ENCODE peak calls at places on chromosomes 11 and 22, in four cellular contexts. I, Q, P and G are unnamed samples.

GRCh38 chr22:45320326-45320976 is 10.7 kb downstream of the FAM118A start:
- DNase-seq in I (no peak), Q (no peak), P (no peak), G (no peak)

GRCh38 chr22:32901925-32902324 is 100.4 kb downstream of the TIMP3 start:
- DNase-seq in I (no peak), Q (no peak), P (no peak), G (no peak)

GRCh38 chr11:35683728-35684339 is 21.3 kb downstream of the TRIM44 start:
- DNase-seq in I (no peak), Q (no peak), P (no peak), G (no peak)

GRCh38 chr11:129536338-129536737 is 160.7 kb downstream of the BARX2 start:
- DNase-seq in I (no peak), Q (no peak), P (no peak), G (no peak)

GRCh38 chr11:86101941-86102407 is 33.1 kb upstream of the PICALM start:
- DNase-seq in I (no peak), Q (no peak), P (no peak), G (no peak)

GRCh38 chr11:57514538-57515331 is 767 bp downstream of the SLC43A1 start:
- DNase-seq in I (peak), Q (peak), P (peak), G (peak)

GRCh38 chr11:64254326-64254725 is 3.0 kb downstream of the PLCB3 start:
- DNase-seq in I (no peak), Q (no peak), P (no peak), G (no peak)

GRCh38 chr22:36745301-36745995 is 30.5 kb downstream of the IFT27 start:
- DNase-seq in I (no peak), Q (no peak), P (peak), G (no peak)

GRCh38 chr11:10514210-10514609 is 26.8 kb downstream of the RNF141 start:
- DNase-seq in I (no peak), Q (no peak), P (no peak), G (no peak)

GRCh38 chr22:43849731-43850130 is 12.6 kb downstream of the SULT4A1 start:
- DNase-seq in I (no peak), Q (no peak), P (no peak), G (no peak)

GRCh38 chr22:24417901-24418641 is 9.3 kb upstream of the ADORA2A start:
- DNase-seq in I (no peak), Q (no peak), P (no peak), G (no peak)

GRCh38 chr22:45490836-45491235 is 11.8 kb upstream of the FBLN1 start:
- DNase-seq in I (no peak), Q (no peak), P (no peak), G (no peak)

GRCh38 chr11:66289548-66290331 is 797 bp upstream of the YIF1A start:
- DNase-seq in I (peak), Q (peak), P (peak), G (no peak)

GRCh38 chr11:2360081-2360642 is 16.9 kb upstream of the CD81 start:
- DNase-seq in I (no peak), Q (no peak), P (no peak), G (no peak)

GRCh38 chr11:60182546-60183330 is at the start of gene MS4A6A:
- DNase-seq in I (no peak), Q (no peak), P (no peak), G (no peak)

GRCh38 chr11:111918390-111919256 is at the start of gene C11orf52:
- DNase-seq in I (peak), Q (peak), P (peak), G (peak)

GRCh38 chr11:128732471-128733277 is 38.8 kb downstream of the FLI1 start:
- DNase-seq in I (no peak), Q (no peak), P (no peak), G (no peak)

GRCh38 chr11:2410616-2411015 is 10.1 kb downstream of the TSSC4 start:
- DNase-seq in I (no peak), Q (no peak), P (no peak), G (no peak)

GRCh38 chr11:76234704-76235232 is 28.5 kb upstream of the WNT11 start:
- DNase-seq in I (peak), Q (no peak), P (no peak), G (no peak)

GRCh38 chr11:37804666-37805065 is 1206.6 kb upstream of the RAG2 start:
- DNase-seq in I (no peak), Q (no peak), P (no peak), G (no peak)

GRCh38 chr11:35794850-35795249 is 132.3 kb downstream of the TRIM44 start:
- DNase-seq in I (no peak), Q (no peak), P (no peak), G (no peak)

GRCh38 chr22:19817561-19818263 is 37.0 kb downstream of the GNB1L start:
- DNase-seq in I (peak), Q (no peak), P (peak), G (no peak)

GRCh38 chr22:19919701-19920363 is 21.7 kb upstream of the COMT start:
- DNase-seq in I (no peak), Q (no peak), P (no peak), G (no peak)

GRCh38 chr11:6241316-6241715 is 2.4 kb downstream of the CNGA4 start:
- DNase-seq in I (no peak), Q (no peak), P (no peak), G (no peak)

GRCh38 chr11:29162490-29162889 is 854.3 kb downstream of the KCNA4 start:
- DNase-seq in I (no peak), Q (no peak), P (no peak), G (no peak)

GRCh38 chr11:72353861-72354260 is 80.5 kb downstream of the CLPB start:
- DNase-seq in I (peak), Q (no peak), P (no peak), G (no peak)

GRCh38 chr11:47941907-47942558 is 38.3 kb upstream of the PTPRJ start:
- DNase-seq in I (no peak), Q (no peak), P (no peak), G (no peak)

GRCh38 chr22:35452810-35453743 is 53.1 kb downstream of the MCM5 start:
- DNase-seq in I (no peak), Q (no peak), P (no peak), G (no peak)

GRCh38 chr22:35900483-35901168 is 128.0 kb downstream of the RBFOX2 start:
- DNase-seq in I (no peak), Q (no peak), P (no peak), G (no peak)

GRCh38 chr11:11408436-11409221 is 55.6 kb upstream of the CSNK2A3 start:
- DNase-seq in I (no peak), Q (no peak), P (no peak), G (no peak)

GRCh38 chr11:119547511-119547910 is 124.5 kb upstream of the THY1 start:
- DNase-seq in I (no peak), Q (no peak), P (no peak), G (no peak)

GRCh38 chr22:29938285-29938693 is 55.3 kb downstream of the MTMR3 start:
- DNase-seq in I (no peak), Q (no peak), P (no peak), G (no peak)

GRCh38 chr11:116930586-116930985 is 93.2 kb upstream of the APOA1 start:
- DNase-seq in I (no peak), Q (no peak), P (no peak), G (no peak)

GRCh38 chr11:117222991-117223740 is 8.7 kb downstream of the PCSK7 start:
- DNase-seq in I (no peak), Q (no peak), P (no peak), G (no peak)

GRCh38 chr11:94879006-94879405 is 94.3 kb downstream of the CWC15 start:
- DNase-seq in I (no peak), Q (no peak), P (no peak), G (peak)

GRCh38 chr22:45007247-45007945 is 2.4 kb downstream of the PHF21B start:
- DNase-seq in I (no peak), Q (no peak), P (no peak), G (no peak)

GRCh38 chr11:92130432-92130831 is 94.2 kb upstream of the FAT3 start:
- DNase-seq in I (no peak), Q (no peak), P (no peak), G (no peak)

GRCh38 chr11:65975771-65976170 is 14.2 kb downstream of the SART1 start:
- DNase-seq in I (no peak), Q (no peak), P (no peak), G (no peak)

GRCh38 chr11:27429740-27430451 is 42.7 kb downstream of the LGR4 start:
- DNase-seq in I (no peak), Q (no peak), P (no peak), G (no peak)

GRCh38 chr11:45856044-45856468 is 8.8 kb downstream of the CRY2 start:
- DNase-seq in I (no peak), Q (no peak), P (no peak), G (no peak)
- TF ChIP-seq EP300 in I (no peak), Q (peak), P (no peak), G (no peak)

GRCh38 chr11:19718976-19719375 is 6.3 kb downstream of the NAV2 start:
- DNase-seq in I (no peak), Q (no peak), P (no peak), G (no peak)
- H3K27ac ChIP-seq in I (no peak), Q (peak), P (no peak), G (peak)

GRCh38 chr11:70715636-70716035 is 317.3 kb downstream of the CTTN start:
- DNase-seq in I (no peak), Q (no peak), P (no peak), G (no peak)

GRCh38 chr11:70715166-70715565 is 316.8 kb downstream of the CTTN start:
- DNase-seq in I (no peak), Q (no peak), P (no peak), G (no peak)

GRCh38 chr11:70717961-70718595 is 319.7 kb downstream of the CTTN start:
- DNase-seq in I (no peak), Q (no peak), P (no peak), G (no peak)

GRCh38 chr11:70719516-70719915 is 321.2 kb downstream of the CTTN start:
- DNase-seq in I (no peak), Q (no peak), P (no peak), G (no peak)

GRCh38 chr11:70716986-70717775 is 318.9 kb downstream of the CTTN start:
- DNase-seq in I (no peak), Q (no peak), P (no peak), G (no peak)
- TF ChIP-seq POLR2AphosphoS5 in I (no peak), Q (no peak), P (no peak), G (no peak)

GRCh38 chr22:38258895-38259294 is 13.9 kb downstream of the TMEM184B start:
- DNase-seq in I (no peak), Q (no peak), P (no peak), G (no peak)
- TF ChIP-seq EP300 in I (no peak), Q (no peak), P (peak), G (no peak)

GRCh38 chr11:102118937-102119336 is 8.7 kb downstream of the YAP1 start:
- DNase-seq in I (no peak), Q (no peak), P (no peak), G (no peak)
- H3K27ac ChIP-seq in I (peak), Q (no peak), P (peak), G (no peak)